ENCODE peak calls at places on chromosomes 5 and 9, in seven cellular contexts. J is kidney, O is fibroblast of lung, Y is psoas muscle, L is stomach, W is GM23248, A is IMR-90. Q is an unnamed sample. For H3K4me1, the result is how much of the 10 kb centered on the place peaks cover.

GRCh38 chr9:131411719-131412681 is 18.1 kb downstream of the PRRC2B start:
- DNase-seq in J (peak), O (no peak), Y (no peak), L (no peak), W (no peak), A (no peak), Q (no peak)

GRCh38 chr9:91690540-91691249 is 259.3 kb downstream of the ROR2 start:
- DNase-seq in J (no peak), O (no peak), Y (no peak), L (no peak), W (peak), A (no peak), Q (no peak)

GRCh38 chr9:81072758-81073157 is 616.6 kb downstream of the TLE1 start:
- DNase-seq in J (no peak), O (no peak), Y (no peak), L (no peak), W (no peak), A (no peak), Q (no peak)

GRCh38 chr5:134148986-134149539 is 27.7 kb downstream of the SKP1 start:
- DNase-seq in J (no peak), O (no peak), Y (no peak), L (no peak), W (no peak), A (no peak), Q (no peak)

GRCh38 chr5:20166496-20166895 is 178.5 kb upstream of the CDH18 start:
- DNase-seq in J (no peak), O (peak), Y (no peak), L (no peak), W (no peak), A (no peak), Q (no peak)

GRCh38 chr9:95910023-95910706 is 34.7 kb downstream of the ERCC6L2 start:
- DNase-seq in J (no peak), O (no peak), Y (no peak), L (no peak), W (no peak), A (peak), Q (no peak)

GRCh38 chr5:73955447-73955846 is 329.5 kb downstream of the ARHGEF28 start:
- DNase-seq in J (no peak), O (peak), Y (no peak), L (no peak), W (no peak), A (no peak), Q (no peak)

GRCh38 chr5:60287174-60287771 is 393.7 kb upstream of the PDE4D start:
- DNase-seq in J (no peak), O (peak), Y (no peak), L (peak), W (peak), A (peak), Q (no peak)

GRCh38 chr9:38380230-38380871 is 12.2 kb upstream of the ALDH1B1 start:
- DNase-seq in J (no peak), O (peak), Y (no peak), L (no peak), W (peak), A (peak), Q (no peak)

GRCh38 chr5:80069251-80069650 is 34.1 kb downstream of the THBS4 start:
- DNase-seq in J (no peak), O (no peak), Y (no peak), L (no peak), W (no peak), A (no peak), Q (no peak)

GRCh38 chr9:121339437-121339836 is 30.6 kb downstream of the STOM start:
- DNase-seq in J (no peak), O (no peak), Y (no peak), L (no peak), W (no peak), A (no peak), Q (no peak)

GRCh38 chr5:177370488-177371119 is 12.9 kb downstream of the RGS14 start:
- DNase-seq in J (peak), O (peak), Y (peak), L (peak), W (peak), A (peak), Q (peak)

DNA sequence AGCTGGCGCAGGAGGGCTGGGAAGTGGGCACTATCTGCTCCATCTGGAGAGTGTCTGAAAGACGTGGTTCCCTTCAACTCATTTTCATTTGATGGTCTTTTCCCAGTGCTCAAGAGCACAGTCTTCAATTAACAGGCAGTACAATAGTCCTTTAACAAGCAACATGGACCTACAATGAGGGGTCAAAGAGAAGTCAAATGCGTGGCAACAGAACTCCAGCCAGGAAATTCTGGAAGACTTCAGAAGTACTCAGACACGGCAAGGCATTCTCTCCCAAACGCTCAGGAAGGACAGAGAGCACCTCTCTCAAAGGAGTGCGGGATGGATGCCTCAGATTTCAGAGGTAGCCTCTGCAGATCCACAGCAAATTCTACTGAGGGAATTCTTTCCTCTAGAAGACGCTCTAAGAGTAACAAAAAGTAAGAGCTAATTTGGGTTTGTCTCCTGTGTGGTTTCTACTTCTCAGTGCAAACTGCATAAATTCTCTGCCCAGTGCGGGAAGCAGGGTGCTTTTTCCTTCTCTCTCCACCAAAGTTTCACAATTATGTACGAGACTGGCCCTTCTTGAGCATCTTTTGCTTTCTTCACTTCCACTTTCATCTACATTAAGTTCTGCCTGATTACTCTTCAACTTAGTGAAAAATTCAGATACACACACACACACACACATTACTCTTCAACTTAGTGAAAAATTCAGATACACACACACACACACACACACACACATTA is 56.4 kb downstream of the LHFPL2 start:
- DNase-seq in J (no peak), O (peak), Y (no peak), L (no peak), W (no peak), A (no peak), Q (no peak)
- H3K4me1 ChIP-seq in J (under half), O (under half), Y (half or more), L (under half), W (half or more), A (under half), Q (under half)

GRCh38 chr5:172163346-172163745 is 24.7 kb downstream of the STK10 start:
- DNase-seq in J (no peak), O (peak), Y (peak), L (no peak), W (peak), A (peak), Q (no peak)
- H3K4me1 ChIP-seq in J (under half), O (under half), Y (under half), L (under half), W (under half), A (under half), Q (under half)

GRCh38 chr9:82764270-82764669 is 298.7 kb downstream of the RASEF start:
- DNase-seq in J (no peak), O (no peak), Y (no peak), L (no peak), W (no peak), A (no peak), Q (no peak)
- H3K4me1 ChIP-seq in J (under half), O (under half), Y (under half), L (under half), W (under half), A (under half), Q (under half)

GRCh38 chr5:141965071-141965470 is 3.8 kb upstream of the RNF14 start:
- DNase-seq in J (no peak), O (no peak), Y (no peak), L (no peak), W (no peak), A (no peak), Q (no peak)
- H3K4me1 ChIP-seq in J (under half), O (under half), Y (under half), L (under half), W (under half), A (under half), Q (under half)

Q was measured in thyroid gland.